ENCODE peak calls at places on chromosomes 16 and 17, in six cellular contexts. L, H, P, J, D and T are unnamed samples.

GRCh38 chr16:30805370-30806169 is 18.6 kb upstream of the ZNF629 start:
- DNase-seq in D (peak), P (no peak), H (peak), L (peak), J (peak), T (peak)

GRCh38 chr17:64174686-64175456 is 44.9 kb upstream of the ERN1 start:
- DNase-seq in P (no peak), H (no peak), D (peak), J (peak), L (no peak), T (no peak)

GRCh38 chr17:65154770-65155589 is 17.8 kb downstream of the RGS9 start:
- DNase-seq in D (peak), L (peak), P (no peak), H (no peak), J (peak), T (no peak)

GRCh38 chr17:29640413-29640812 is 17.7 kb upstream of the CORO6 start:
- DNase-seq in P (no peak), H (no peak), L (no peak), J (peak), D (no peak), T (no peak)

GRCh38 chr17:64459284-64459747 is 10.4 kb downstream of the MILR1 start:
- DNase-seq in H (no peak), L (no peak), P (no peak), J (peak), D (no peak), T (no peak)

GRCh38 chr16:57724541-57724940 is 11.0 kb upstream of the KATNB1 start:
- DNase-seq in H (no peak), P (no peak), J (no peak), D (no peak), L (no peak), T (no peak)

GRCh38 chr17:69761767-69762321 is 313.2 kb upstream of the KCNJ16 start:
- DNase-seq in L (peak), D (no peak), J (peak), P (no peak), H (no peak), T (peak)

GRCh38 chr16:17467923-17468540 is 2.7 kb downstream of the XYLT1 start:
- DNase-seq in H (no peak), J (no peak), P (no peak), L (peak), D (peak), T (peak)

GRCh38 chr16:57889960-57890751 is 80.8 kb downstream of the CNGB1 start:
- DNase-seq in P (no peak), L (no peak), J (no peak), H (no peak), D (no peak), T (no peak)

GRCh38 chr16:66717112-66717675 is 20.7 kb upstream of the CMTM4 start:
- DNase-seq in H (peak), J (peak), L (no peak), D (peak), P (no peak), T (peak)

GRCh38 chr16:84892097-84892496 is 72.3 kb downstream of the CRISPLD2 start:
- DNase-seq in D (no peak), H (no peak), P (no peak), L (no peak), J (no peak), T (no peak)

GRCh38 chr16:58511933-58512815 is 3.1 kb upstream of the SETD6 start:
- DNase-seq in H (peak), D (peak), L (peak), P (no peak), J (peak), T (peak)

GRCh38 chr16:88102597-88102996 is 151.4 kb downstream of the BANP start:
- DNase-seq in H (no peak), P (no peak), J (no peak), L (no peak), D (no peak), T (no peak)

GRCh38 chr17:77889135-77889505 is 69.4 kb upstream of the TNRC6C start:
- DNase-seq in L (no peak), D (no peak), J (no peak), P (no peak), H (no peak), T (no peak)

GRCh38 chr17:40190197-40191021 is 13.1 kb downstream of the RAPGEFL1 start:
- DNase-seq in P (no peak), D (peak), L (peak), H (peak), J (peak), T (peak)

GRCh38 chr17:72715906-72716572 is 376.4 kb downstream of the SLC39A11 start:
- DNase-seq in D (no peak), J (no peak), P (no peak), L (peak), H (no peak), T (peak)

GRCh38 chr17:72591500-72592241 is 470.9 kb downstream of the SOX9 start:
- DNase-seq in L (no peak), H (no peak), J (no peak), D (no peak), P (no peak), T (peak)

GRCh38 chr17:10295728-10296343 is 77.0 kb downstream of the MYH13 start:
- DNase-seq in H (peak), L (peak), J (no peak), P (peak), D (peak), T (peak)

GRCh38 chr17:77471984-77472836 is 331.4 kb downstream of the SEC14L1 start:
- DNase-seq in J (peak), H (no peak), L (no peak), P (no peak), D (peak), T (no peak)

GRCh38 chr17:57388326-57388725 is 132.0 kb downstream of the MSI2 start:
- DNase-seq in H (no peak), D (no peak), P (no peak), L (no peak), J (no peak), T (no peak)

GRCh38 chr16:56115817-56116576 is 75.3 kb upstream of the GNAO1 start:
- DNase-seq in H (no peak), L (no peak), P (no peak), D (no peak), J (no peak), T (no peak)

GRCh38 chr17:36629252-36629847 is 28.0 kb downstream of the MRM1 start:
- DNase-seq in P (peak), D (peak), L (peak), H (peak), J (peak), T (peak)

GRCh38 chr16:31352344-31353115 is 2.4 kb upstream of the ITGAX start:
- DNase-seq in D (peak), L (no peak), P (no peak), H (no peak), J (no peak), T (no peak)

GRCh38 chr17:46769531-46770438 is 48.7 kb downstream of the WNT3 start:
- DNase-seq in H (no peak), L (no peak), J (no peak), D (no peak), P (no peak), T (no peak)

GRCh38 chr17:54536306-54536705 is 364.3 kb upstream of the TOM1L1 start:
- DNase-seq in H (no peak), P (no peak), L (no peak), J (no peak), D (no peak), T (no peak)

GRCh38 chr17:38872671-38873385 is 3.0 kb downstream of the LASP1 start:
- DNase-seq in P (no peak), H (no peak), J (no peak), D (no peak), L (no peak), T (peak)

GRCh38 chr17:54968954-54969400 is 412 bp downstream of the STXBP4 start:
- DNase-seq in P (no peak), D (peak), J (no peak), L (no peak), H (no peak), T (peak)

GRCh38 chr17:45871718-45872117 is 22.6 kb upstream of the MAPT start:
- DNase-seq in P (no peak), D (no peak), H (no peak), L (no peak), J (no peak), T (no peak)

GRCh38 chr16:72060405-72060804 is 2.6 kb upstream of the HPR start:
- DNase-seq in J (no peak), L (no peak), P (no peak), D (no peak), H (no peak), T (no peak)

GRCh38 chr16:19809121-19809635 is 75.5 kb downstream of the GPRC5B start:
- DNase-seq in J (no peak), L (no peak), P (no peak), H (no peak), D (peak), T (no peak)

GRCh38 chr17:42459256-42459982 is 741 bp downstream of the ATP6V0A1 start:
- DNase-seq in D (peak), J (no peak), L (peak), P (no peak), H (peak), T (peak)

GRCh38 chr17:68658999-68659780 is 58.0 kb upstream of the FAM20A start:
- DNase-seq in H (no peak), J (no peak), D (no peak), P (no peak), L (no peak), T (no peak)

GRCh38 chr16:87570938-87571867 is 31.1 kb upstream of the JPH3 start:
- DNase-seq in L (peak), J (peak), P (no peak), D (peak), H (peak), T (peak)

GRCh38 chr17:37697331-37697730 is 47.5 kb downstream of the HNF1B start:
- DNase-seq in D (no peak), H (no peak), L (no peak), P (no peak), J (no peak), T (no peak)
- TF ChIP-seq MYC in D (no peak), H (no peak), L (no peak), P (no peak), J (no peak), T (no peak)

GRCh38 chr17:12821376-12821940 is 32.2 kb downstream of the ARHGAP44 start:
- DNase-seq in L (no peak), J (no peak), H (no peak), D (no peak), P (no peak), T (no peak)
- TF ChIP-seq MYC in L (no peak), J (no peak), H (no peak), D (no peak), P (no peak), T (no peak)

GRCh38 chr17:62187681-62188080 is 122.6 kb upstream of the MED13 start:
- DNase-seq in J (no peak), L (no peak), D (no peak), P (no peak), H (no peak), T (no peak)
- TF ChIP-seq MYC in J (no peak), L (no peak), D (no peak), P (no peak), H (no peak), T (no peak)

DNA sequence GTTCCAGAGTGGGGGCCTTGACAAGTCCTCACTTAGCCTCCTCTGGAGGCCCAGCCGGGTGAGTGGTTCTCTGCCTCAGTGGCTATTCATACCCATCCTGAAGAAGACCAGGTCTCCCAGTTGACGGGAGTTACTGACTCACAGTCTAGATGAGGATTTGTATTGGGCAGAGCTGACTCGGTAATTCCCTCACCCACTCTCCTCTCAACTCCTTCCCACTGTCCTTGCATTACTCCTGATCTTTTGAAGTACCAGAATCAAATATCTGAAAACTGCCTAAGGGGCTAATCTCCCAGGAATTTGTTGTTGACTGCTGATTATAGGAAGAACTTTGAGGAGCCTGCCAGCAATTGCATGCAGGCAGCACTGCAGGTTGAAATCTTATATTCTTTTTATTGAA is 14.2 kb downstream of the SAP30BP start:
- DNase-seq in L (no peak), D (no peak), P (no peak), J (no peak), H (no peak), T (no peak)
- TF ChIP-seq MYC in L (no peak), D (no peak), P (no peak), J (no peak), H (no peak), T (no peak)

DNA sequence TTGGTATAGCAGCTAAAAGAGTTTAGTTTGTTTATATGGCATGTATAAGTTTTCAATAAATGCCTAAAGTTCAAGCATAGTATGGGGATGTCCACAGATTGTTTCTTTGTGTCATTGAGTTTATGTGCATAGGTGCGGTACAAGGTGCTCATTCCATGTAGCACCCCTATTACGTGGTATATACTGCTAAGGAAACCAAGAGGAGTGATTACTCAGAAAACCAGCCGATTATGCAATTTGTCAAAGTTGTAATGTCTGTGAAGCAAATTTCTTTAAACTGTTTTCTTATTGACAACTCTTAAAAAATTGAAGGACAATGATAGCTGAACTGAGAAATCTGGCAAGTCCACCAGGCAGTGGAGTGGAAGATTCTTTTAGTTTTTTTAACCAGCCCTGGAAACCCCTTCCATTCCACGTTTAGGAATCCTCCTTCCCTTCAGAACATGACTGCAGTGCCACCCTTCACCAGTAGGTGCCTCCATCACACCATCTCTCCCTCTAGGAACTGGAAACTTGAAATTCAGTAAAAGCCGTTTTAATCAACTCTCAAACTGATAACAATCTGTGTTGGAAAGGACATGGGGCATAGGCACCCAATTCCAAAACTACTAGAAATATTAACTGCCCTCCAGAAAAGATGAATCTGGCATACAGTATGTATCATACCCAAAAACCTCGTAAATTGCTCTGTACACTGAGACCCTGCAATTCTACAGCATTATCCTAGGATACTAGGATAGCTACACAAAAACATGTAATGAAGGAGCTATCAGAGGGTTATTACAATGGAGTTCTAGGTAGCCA is 43.5 kb downstream of the REXO5 start:
- DNase-seq in H (peak), D (peak), L (peak), J (peak), P (no peak), T (peak)
- TF ChIP-seq MYC in H (no peak), D (peak), L (no peak), J (no peak), P (no peak), T (no peak)

GRCh38 chr16:49344401-49344800 is 29.2 kb upstream of the C16orf78 start:
- DNase-seq in P (no peak), D (no peak), H (no peak), J (no peak), L (no peak), T (no peak)

GRCh38 chr16:49342336-49343265 is 31.0 kb upstream of the C16orf78 start:
- DNase-seq in D (no peak), L (no peak), P (no peak), H (no peak), J (no peak), T (no peak)

GRCh38 chr16:49345829-49346228 is 27.8 kb upstream of the C16orf78 start:
- DNase-seq in H (peak), L (no peak), D (peak), J (no peak), P (no peak), T (no peak)

GRCh38 chr16:49341706-49342105 is 31.9 kb upstream of the C16orf78 start:
- DNase-seq in L (no peak), J (no peak), H (no peak), P (no peak), D (no peak), T (no peak)

GRCh38 chr16:49343291-49343690 is 30.3 kb upstream of the C16orf78 start:
- DNase-seq in D (no peak), P (no peak), H (no peak), J (no peak), L (no peak), T (no peak)
- TF ChIP-seq MYC in D (no peak), P (no peak), H (no peak), J (no peak), L (no peak), T (no peak)

GRCh38 chr17:81037026-81037782 is 2.3 kb downstream of the BAIAP2 start:
- DNase-seq in D (no peak), P (no peak), L (no peak), J (no peak), H (no peak), T (peak)

GRCh38 chr17:81039096-81039495 is 4.1 kb downstream of the BAIAP2 start:
- DNase-seq in J (no peak), L (no peak), D (no peak), P (no peak), H (no peak), T (no peak)

GRCh38 chr17:81036128-81036891 is 1.4 kb downstream of the BAIAP2 start:
- DNase-seq in J (no peak), L (no peak), D (no peak), P (no peak), H (no peak), T (no peak)

GRCh38 chr17:81039854-81040758 is 5.2 kb downstream of the BAIAP2 start:
- DNase-seq in D (peak), P (no peak), H (peak), J (peak), L (no peak), T (no peak)

GRCh38 chr17:81037783-81038733 is 3.1 kb downstream of the BAIAP2 start:
- DNase-seq in J (no peak), L (no peak), D (no peak), P (no peak), H (no peak), T (no peak)
- TF ChIP-seq MYC in J (no peak), L (no peak), D (no peak), P (no peak), H (no peak), T (no peak)

GRCh38 chr16:62899737-62900136 is 863.5 kb upstream of the CDH8 start:
- DNase-seq in L (no peak), P (no peak), H (no peak), J (no peak), D (no peak), T (no peak)
- TF ChIP-seq MYC in L (no peak), P (no peak), H (no peak), J (no peak), D (no peak), T (no peak)

GRCh38 chr17:18280239-18280638 is 19.8 kb downstream of the MIEF2 start:
- DNase-seq in H (no peak), J (no peak), P (no peak), L (no peak), D (no peak), T (no peak)
- TF ChIP-seq MYC in H (no peak), J (no peak), P (no peak), L (no peak), D (no peak), T (no peak)